ENCODE peak calls at places on chromosomes 3 and 15, in ten cellular contexts. One of them, this sample, is unnamed.

GRCh38 chr3:179308006-179308405 is 14.8 kb upstream of the ZNF639 start:
- DNase-seq in fibroblast of mammary gland: no peak
- DNase-seq in mesendoderm: no peak
- DNase-seq in kidney epithelial cell: no peak
- DNase-seq in effector memory CD4-positive, alpha-beta T cell: no peak
- DNase-seq in GM23338: no peak
- DNase-seq in HFF-Myc: no peak
- DNase-seq in CD8-positive, alpha-beta memory T cell: no peak
- DNase-seq in AG04450: no peak
- DNase-seq in right atrium auricular region: no peak
- DNase-seq in this sample: no peak

GRCh38 chr3:55567615-55568014 is 80.5 kb upstream of the WNT5A start:
- DNase-seq in fibroblast of mammary gland: no peak
- DNase-seq in mesendoderm: no peak
- DNase-seq in kidney epithelial cell: no peak
- DNase-seq in effector memory CD4-positive, alpha-beta T cell: no peak
- DNase-seq in GM23338: no peak
- DNase-seq in HFF-Myc: no peak
- DNase-seq in CD8-positive, alpha-beta memory T cell: no peak
- DNase-seq in AG04450: no peak
- DNase-seq in right atrium auricular region: no peak
- DNase-seq in this sample: no peak

GRCh38 chr3:184237772-184238171 is 8.4 kb downstream of the VWA5B2 start:
- DNase-seq in fibroblast of mammary gland: no peak
- DNase-seq in mesendoderm: no peak
- DNase-seq in kidney epithelial cell: no peak
- DNase-seq in effector memory CD4-positive, alpha-beta T cell: no peak
- DNase-seq in GM23338: no peak
- DNase-seq in HFF-Myc: no peak
- DNase-seq in CD8-positive, alpha-beta memory T cell: no peak
- DNase-seq in AG04450: no peak
- DNase-seq in right atrium auricular region: no peak
- DNase-seq in this sample: no peak

GRCh38 chr3:45545476-45545875 is 49.1 kb upstream of the LIMD1 start:
- DNase-seq in fibroblast of mammary gland: peak
- DNase-seq in mesendoderm: no peak
- DNase-seq in kidney epithelial cell: no peak
- DNase-seq in effector memory CD4-positive, alpha-beta T cell: no peak
- DNase-seq in GM23338: no peak
- DNase-seq in HFF-Myc: no peak
- DNase-seq in CD8-positive, alpha-beta memory T cell: no peak
- DNase-seq in AG04450: no peak
- DNase-seq in right atrium auricular region: peak
- DNase-seq in this sample: no peak

GRCh38 chr3:171396048-171396447 is 64.2 kb downstream of the TNIK start:
- DNase-seq in fibroblast of mammary gland: peak
- DNase-seq in mesendoderm: no peak
- DNase-seq in kidney epithelial cell: no peak
- DNase-seq in effector memory CD4-positive, alpha-beta T cell: no peak
- DNase-seq in GM23338: no peak
- DNase-seq in HFF-Myc: no peak
- DNase-seq in CD8-positive, alpha-beta memory T cell: no peak
- DNase-seq in AG04450: no peak
- DNase-seq in right atrium auricular region: no peak
- DNase-seq in this sample: peak

GRCh38 chr15:57541271-57541670 is 50.4 kb upstream of the MYZAP start:
- DNase-seq in fibroblast of mammary gland: no peak
- DNase-seq in mesendoderm: no peak
- DNase-seq in kidney epithelial cell: no peak
- DNase-seq in effector memory CD4-positive, alpha-beta T cell: no peak
- DNase-seq in GM23338: no peak
- DNase-seq in HFF-Myc: no peak
- DNase-seq in CD8-positive, alpha-beta memory T cell: no peak
- DNase-seq in AG04450: no peak
- DNase-seq in right atrium auricular region: no peak
- DNase-seq in this sample: no peak

GRCh38 chr15:77225641-77226040 is 154.7 kb upstream of the TSPAN3 start:
- DNase-seq in fibroblast of mammary gland: no peak
- DNase-seq in mesendoderm: no peak
- DNase-seq in kidney epithelial cell: no peak
- DNase-seq in effector memory CD4-positive, alpha-beta T cell: no peak
- DNase-seq in GM23338: no peak
- DNase-seq in HFF-Myc: no peak
- DNase-seq in CD8-positive, alpha-beta memory T cell: no peak
- DNase-seq in AG04450: no peak
- DNase-seq in right atrium auricular region: no peak
- DNase-seq in this sample: no peak

GRCh38 chr15:43406192-43406591 is 35.3 kb downstream of the TUBGCP4 start:
- DNase-seq in fibroblast of mammary gland: peak
- DNase-seq in mesendoderm: no peak
- DNase-seq in kidney epithelial cell: no peak
- DNase-seq in effector memory CD4-positive, alpha-beta T cell: no peak
- DNase-seq in GM23338: no peak
- DNase-seq in HFF-Myc: no peak
- DNase-seq in CD8-positive, alpha-beta memory T cell: no peak
- DNase-seq in AG04450: no peak
- DNase-seq in right atrium auricular region: no peak
- DNase-seq in this sample: no peak

GRCh38 chr3:106880206-106880605 is 497.0 kb upstream of the CCDC54 start:
- DNase-seq in fibroblast of mammary gland: no peak
- DNase-seq in mesendoderm: no peak
- DNase-seq in kidney epithelial cell: no peak
- DNase-seq in effector memory CD4-positive, alpha-beta T cell: no peak
- DNase-seq in GM23338: peak
- DNase-seq in HFF-Myc: no peak
- DNase-seq in CD8-positive, alpha-beta memory T cell: no peak
- DNase-seq in AG04450: no peak
- DNase-seq in right atrium auricular region: no peak
- DNase-seq in this sample: no peak

GRCh38 chr3:23667536-23668429 is 138.0 kb upstream of the UBE2E1 start:
- DNase-seq in fibroblast of mammary gland: peak
- DNase-seq in mesendoderm: no peak
- DNase-seq in kidney epithelial cell: no peak
- DNase-seq in effector memory CD4-positive, alpha-beta T cell: no peak
- DNase-seq in GM23338: no peak
- DNase-seq in HFF-Myc: no peak
- DNase-seq in CD8-positive, alpha-beta memory T cell: no peak
- DNase-seq in AG04450: no peak
- DNase-seq in right atrium auricular region: no peak
- DNase-seq in this sample: peak

GRCh38 chr3:25143356-25143704 is 284.7 kb upstream of the RARB start:
- DNase-seq in fibroblast of mammary gland: no peak
- DNase-seq in mesendoderm: peak
- DNase-seq in kidney epithelial cell: no peak
- DNase-seq in effector memory CD4-positive, alpha-beta T cell: no peak
- DNase-seq in GM23338: peak
- DNase-seq in HFF-Myc: no peak
- DNase-seq in CD8-positive, alpha-beta memory T cell: no peak
- DNase-seq in AG04450: no peak
- DNase-seq in right atrium auricular region: no peak
- DNase-seq in this sample: no peak

GRCh38 chr3:101243285-101244211 is 76.8 kb downstream of the IMPG2 start:
- DNase-seq in fibroblast of mammary gland: peak
- DNase-seq in mesendoderm: no peak
- DNase-seq in kidney epithelial cell: no peak
- DNase-seq in effector memory CD4-positive, alpha-beta T cell: no peak
- DNase-seq in GM23338: no peak
- DNase-seq in HFF-Myc: no peak
- DNase-seq in CD8-positive, alpha-beta memory T cell: no peak
- DNase-seq in AG04450: no peak
- DNase-seq in right atrium auricular region: no peak
- DNase-seq in this sample: no peak

GRCh38 chr3:142188846-142189245 is 36.5 kb downstream of the GK5 start:
- DNase-seq in fibroblast of mammary gland: no peak
- DNase-seq in mesendoderm: no peak
- DNase-seq in kidney epithelial cell: no peak
- DNase-seq in effector memory CD4-positive, alpha-beta T cell: no peak
- DNase-seq in GM23338: no peak
- DNase-seq in HFF-Myc: no peak
- DNase-seq in CD8-positive, alpha-beta memory T cell: no peak
- DNase-seq in AG04450: no peak
- DNase-seq in right atrium auricular region: no peak
- DNase-seq in this sample: no peak

DNA sequence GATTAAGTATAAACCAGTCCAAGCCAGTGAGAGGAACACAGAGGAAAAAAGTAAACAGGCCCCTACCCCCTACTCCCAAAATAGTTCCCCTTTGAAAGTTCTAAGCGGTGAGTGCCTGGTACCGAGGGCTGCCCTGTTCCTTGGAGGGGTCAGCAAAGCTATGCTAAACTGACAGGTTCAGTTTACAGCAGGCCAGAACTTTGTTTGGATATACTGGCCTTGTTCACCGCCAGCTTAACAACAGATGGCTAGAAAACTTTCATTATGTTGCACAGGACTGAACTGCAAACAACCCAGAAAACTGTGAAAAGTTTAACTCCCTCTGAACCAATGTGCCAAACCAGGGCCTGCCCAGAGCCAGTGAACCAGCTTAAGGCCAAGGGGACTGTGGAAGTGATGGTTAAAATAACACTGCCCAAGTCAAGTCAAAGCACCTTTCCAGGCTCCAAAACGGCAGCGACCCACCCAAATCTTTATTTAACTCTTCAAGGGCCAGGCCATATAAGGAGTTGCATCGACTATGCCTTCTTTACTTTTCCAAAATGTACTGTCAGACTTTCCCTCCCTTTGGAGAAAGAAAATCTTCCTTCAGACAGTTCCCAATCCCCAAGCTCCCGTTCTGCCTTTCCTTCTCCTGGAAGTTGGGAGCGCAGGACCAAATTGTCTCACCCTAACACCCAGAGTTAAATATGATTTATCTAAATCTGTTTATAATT is 448.0 kb downstream of the FOXP1 start:
- DNase-seq in fibroblast of mammary gland: no peak
- DNase-seq in mesendoderm: no peak
- DNase-seq in kidney epithelial cell: no peak
- DNase-seq in effector memory CD4-positive, alpha-beta T cell: no peak
- DNase-seq in GM23338: no peak
- DNase-seq in HFF-Myc: no peak
- DNase-seq in CD8-positive, alpha-beta memory T cell: no peak
- DNase-seq in AG04450: no peak
- DNase-seq in right atrium auricular region: no peak
- DNase-seq in this sample: no peak
- H3K4me3 ChIP-seq in fibroblast of mammary gland: no peak
- H3K4me3 ChIP-seq in mesendoderm: no peak
- H3K4me3 ChIP-seq in kidney epithelial cell: no peak
- H3K4me3 ChIP-seq in effector memory CD4-positive, alpha-beta T cell: no peak
- H3K4me3 ChIP-seq in GM23338: no peak
- H3K4me3 ChIP-seq in HFF-Myc: no peak
- H3K4me3 ChIP-seq in CD8-positive, alpha-beta memory T cell: no peak
- H3K4me3 ChIP-seq in AG04450: no peak
- H3K4me3 ChIP-seq in right atrium auricular region: no peak
- H3K4me3 ChIP-seq in this sample: no peak

GRCh38 chr3:29694331-29694730 is 413.5 kb downstream of the RBMS3 start:
- DNase-seq in fibroblast of mammary gland: no peak
- DNase-seq in mesendoderm: no peak
- DNase-seq in kidney epithelial cell: no peak
- DNase-seq in effector memory CD4-positive, alpha-beta T cell: no peak
- DNase-seq in GM23338: no peak
- DNase-seq in HFF-Myc: no peak
- DNase-seq in CD8-positive, alpha-beta memory T cell: no peak
- DNase-seq in AG04450: no peak
- DNase-seq in right atrium auricular region: no peak
- DNase-seq in this sample: no peak
- H3K4me3 ChIP-seq in fibroblast of mammary gland: no peak
- H3K4me3 ChIP-seq in mesendoderm: no peak
- H3K4me3 ChIP-seq in kidney epithelial cell: no peak
- H3K4me3 ChIP-seq in effector memory CD4-positive, alpha-beta T cell: no peak
- H3K4me3 ChIP-seq in GM23338: no peak
- H3K4me3 ChIP-seq in HFF-Myc: no peak
- H3K4me3 ChIP-seq in CD8-positive, alpha-beta memory T cell: no peak
- H3K4me3 ChIP-seq in AG04450: no peak
- H3K4me3 ChIP-seq in right atrium auricular region: no peak
- H3K4me3 ChIP-seq in this sample: no peak

DNA sequence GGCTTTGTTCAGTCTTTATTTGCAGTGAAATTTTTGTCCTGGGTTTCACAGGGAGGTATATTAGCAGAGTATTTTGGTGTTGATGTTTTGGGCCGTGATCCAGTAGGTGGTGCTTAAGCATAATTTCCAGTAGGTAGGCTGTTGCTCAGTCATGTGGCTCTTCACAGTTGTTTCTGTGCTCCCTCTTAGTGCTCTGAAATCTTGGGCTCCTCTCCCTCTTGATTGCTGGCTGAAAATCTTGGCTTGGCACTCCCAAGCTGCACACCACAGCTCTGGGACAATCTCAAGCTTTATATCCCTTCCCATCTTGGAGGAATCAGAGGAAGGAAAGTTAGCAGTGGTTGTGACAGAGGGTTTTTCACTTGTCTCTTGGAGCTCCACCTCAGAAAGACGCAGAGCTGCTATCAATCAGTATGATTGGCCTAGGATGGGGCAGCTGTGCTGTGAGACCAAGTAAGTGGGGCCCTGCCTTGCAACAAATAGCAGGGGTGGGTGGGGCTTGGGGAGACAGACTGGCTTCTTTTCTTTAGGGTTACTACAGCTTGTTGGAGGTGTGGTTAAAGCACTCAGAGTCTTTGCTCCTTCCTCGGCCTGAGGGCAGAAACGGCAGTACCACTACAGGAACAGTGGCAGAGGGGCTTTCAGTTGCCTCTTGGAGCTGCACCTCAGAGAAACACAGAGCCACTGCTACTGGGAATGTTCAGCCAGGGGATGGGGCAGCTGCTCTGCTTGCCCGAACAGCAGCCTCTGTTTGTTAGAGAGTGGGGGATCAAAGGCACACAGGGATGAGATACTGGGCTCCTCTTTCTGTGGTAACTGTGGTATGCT is 627.0 kb downstream of the SI start:
- DNase-seq in fibroblast of mammary gland: no peak
- DNase-seq in mesendoderm: peak
- DNase-seq in kidney epithelial cell: no peak
- DNase-seq in effector memory CD4-positive, alpha-beta T cell: no peak
- DNase-seq in GM23338: peak
- DNase-seq in HFF-Myc: no peak
- DNase-seq in CD8-positive, alpha-beta memory T cell: no peak
- DNase-seq in AG04450: no peak
- DNase-seq in right atrium auricular region: peak
- DNase-seq in this sample: no peak
- H3K4me3 ChIP-seq in fibroblast of mammary gland: no peak
- H3K4me3 ChIP-seq in mesendoderm: no peak
- H3K4me3 ChIP-seq in kidney epithelial cell: no peak
- H3K4me3 ChIP-seq in effector memory CD4-positive, alpha-beta T cell: no peak
- H3K4me3 ChIP-seq in GM23338: no peak
- H3K4me3 ChIP-seq in HFF-Myc: no peak
- H3K4me3 ChIP-seq in CD8-positive, alpha-beta memory T cell: no peak
- H3K4me3 ChIP-seq in AG04450: no peak
- H3K4me3 ChIP-seq in right atrium auricular region: peak
- H3K4me3 ChIP-seq in this sample: no peak

GRCh38 chr3:112109313-112109712 is 23.1 kb downstream of the C3orf52 start:
- DNase-seq in fibroblast of mammary gland: no peak
- DNase-seq in mesendoderm: no peak
- DNase-seq in kidney epithelial cell: no peak
- DNase-seq in effector memory CD4-positive, alpha-beta T cell: no peak
- DNase-seq in GM23338: no peak
- DNase-seq in HFF-Myc: no peak
- DNase-seq in CD8-positive, alpha-beta memory T cell: no peak
- DNase-seq in AG04450: no peak
- DNase-seq in right atrium auricular region: no peak
- DNase-seq in this sample: no peak
- H3K4me3 ChIP-seq in fibroblast of mammary gland: no peak
- H3K4me3 ChIP-seq in mesendoderm: no peak
- H3K4me3 ChIP-seq in kidney epithelial cell: no peak
- H3K4me3 ChIP-seq in effector memory CD4-positive, alpha-beta T cell: no peak
- H3K4me3 ChIP-seq in GM23338: no peak
- H3K4me3 ChIP-seq in HFF-Myc: no peak
- H3K4me3 ChIP-seq in CD8-positive, alpha-beta memory T cell: no peak
- H3K4me3 ChIP-seq in AG04450: no peak
- H3K4me3 ChIP-seq in right atrium auricular region: no peak
- H3K4me3 ChIP-seq in this sample: no peak